ENCODE peak calls at places on chromosomes 11 and 22, in seven cellular contexts. Y is thoracic aorta; W is islet precursor cell; L is HepG2; M is stimulated activated CD4-positive, alpha-beta T cell treated with anti-CD3 and anti-CD28 coated beads, Interleukin-1b, Interleukin-23, amount 100 ng/mL, for 1 hour; U is fibroblast of lung; Z is stimulated activated naive CD8-positive, alpha-beta T cell treated with anti-CD3 and anti-CD28 coated beads, Interleukin-15, amount 100 ng/mL, for 72 hours. N is an unnamed sample.

GRCh38 chr11:57321388-57321995 is 3.3 kb downstream of the TNKS1BP1 start:
- DNase-seq in Y (no peak), W (no peak), M (no peak), U (no peak), Z (no peak), L (no peak), N (no peak)

GRCh38 chr11:1888347-1888753 is 3.3 kb downstream of the PRR33 start:
- DNase-seq in W (peak), L (no peak), Z (no peak), M (no peak), U (no peak), Y (no peak), N (no peak)

GRCh38 chr11:134554106-134554505 is 142.1 kb upstream of the B3GAT1 start:
- DNase-seq in W (no peak), U (no peak), M (no peak), L (no peak), Y (no peak), Z (no peak), N (no peak)

GRCh38 chr11:61962213-61963015 is 5.0 kb downstream of the FTH1 start:
- DNase-seq in M (no peak), Y (no peak), W (no peak), U (peak), L (no peak), Z (no peak), N (no peak)

GRCh38 chr11:43691806-43692205 is 11.3 kb downstream of the HSD17B12 start:
- DNase-seq in W (no peak), M (no peak), Y (no peak), Z (no peak), U (no peak), L (no peak), N (no peak)

GRCh38 chr11:134701564-134702165 is 289.6 kb upstream of the B3GAT1 start:
- DNase-seq in W (no peak), M (no peak), Y (no peak), L (no peak), Z (no peak), U (no peak), N (no peak)

GRCh38 chr11:665062-665706 is 28.1 kb downstream of the DRD4 start:
- DNase-seq in Z (no peak), M (no peak), Y (no peak), W (no peak), U (peak), L (no peak), N (no peak)

GRCh38 chr11:76368497-76368896 is 12.4 kb downstream of the THAP12 start:
- DNase-seq in Z (no peak), U (no peak), L (no peak), W (no peak), Y (no peak), M (no peak), N (no peak)

GRCh38 chr11:113675003-113675471 is 31.1 kb downstream of the TMPRSS5 start:
- DNase-seq in Z (peak), Y (no peak), W (peak), L (no peak), U (peak), M (no peak), N (no peak)

GRCh38 chr11:58530236-58530635 is 22.3 kb upstream of the OR5B21 start:
- DNase-seq in U (no peak), Y (no peak), M (no peak), Z (no peak), L (no peak), W (no peak), N (no peak)

GRCh38 chr11:116454020-116454645 is 318.7 kb downstream of the BUD13 start:
- DNase-seq in Y (no peak), M (no peak), W (peak), U (peak), Z (peak), L (peak), N (no peak)

GRCh38 chr22:19605508-19606331 is 81.5 kb upstream of the CLDN5 start:
- DNase-seq in Z (no peak), M (no peak), Y (no peak), U (no peak), L (no peak), W (no peak), N (no peak)

GRCh38 chr11:11496879-11497278 is 124.9 kb downstream of the GALNT18 start:
- DNase-seq in W (no peak), M (no peak), Y (no peak), Z (no peak), U (no peak), L (no peak), N (no peak)

GRCh38 chr11:112453601-112454577 is 193.2 kb upstream of the PLET1 start:
- DNase-seq in W (no peak), L (peak), M (no peak), U (peak), Z (peak), Y (no peak), N (no peak)

GRCh38 chr11:36333897-36334296 is 37.8 kb downstream of the PRR5L start:
- DNase-seq in W (no peak), M (no peak), L (no peak), Y (no peak), U (peak), Z (no peak), N (no peak)

GRCh38 chr11:78033040-78033439 is 10.0 kb upstream of the KCTD14 start:
- DNase-seq in L (peak), U (no peak), W (no peak), Z (no peak), Y (no peak), M (no peak), N (no peak)

GRCh38 chr11:74672956-74673895 is 58.0 kb downstream of the CHRDL2 start:
- DNase-seq in Z (no peak), U (peak), W (peak), M (no peak), Y (peak), L (no peak), N (peak)

GRCh38 chr22:17106785-17107546 is 14.2 kb downstream of the TMEM121B start:
- DNase-seq in W (no peak), U (no peak), Z (peak), L (no peak), M (no peak), Y (no peak), N (no peak)

GRCh38 chr11:26971961-26972360 is 22.0 kb upstream of the FIBIN start:
- DNase-seq in Y (no peak), L (no peak), Z (no peak), W (no peak), M (no peak), U (no peak), N (no peak)

GRCh38 chr22:18070556-18071306 is 7.1 kb upstream of the PEX26 start:
- DNase-seq in M (no peak), Z (no peak), U (no peak), L (peak), W (no peak), Y (no peak), N (no peak)

GRCh38 chr11:13040969-13041561 is 31.9 kb downstream of the RASSF10 start:
- DNase-seq in Y (no peak), U (no peak), M (no peak), Z (no peak), L (no peak), W (no peak), N (no peak)

GRCh38 chr11:124199702-124200101 is 16.6 kb downstream of the OR10D3 start:
- DNase-seq in L (no peak), U (peak), Y (no peak), M (no peak), W (no peak), Z (no peak), N (no peak)

GRCh38 chr22:43658823-43659222 is 153.3 kb downstream of the EFCAB6 start:
- DNase-seq in Z (no peak), Y (no peak), W (no peak), U (no peak), M (no peak), L (no peak), N (no peak)

GRCh38 chr11:111173221-111173620 is 72.3 kb upstream of the POU2AF2 start:
- DNase-seq in W (no peak), Y (no peak), U (no peak), L (no peak), Z (no peak), M (no peak), N (no peak)

GRCh38 chr22:35629406-35630234 is 12.5 kb upstream of the MB start:
- DNase-seq in Z (peak), Y (peak), L (no peak), M (peak), U (peak), W (peak), N (no peak)

GRCh38 chr22:35614404-35614803 is 2.7 kb downstream of the MB start:
- DNase-seq in W (no peak), Z (no peak), Y (no peak), L (no peak), M (no peak), U (no peak), N (no peak)

N was measured in central memory CD8-positive, alpha-beta T cell.